ENCODE peak calls at places on chromosomes 2 and 18, in six cellular contexts. Z is A549, N is K562, B is HepG2, R is upper lobe of left lung, D is GM12878. X is an unnamed sample. For H3K4me1, the result is how much of the 10 kb centered on the place peaks cover.

GRCh38 chr2:231295363-231295655 is 96.9 kb downstream of the ARMC9 start:
- ATAC-seq in N (no peak), D (no peak), R (no peak), B (no peak), Z (no peak), X (no peak)

GRCh38 chr2:213669657-213670056 is 385.4 kb downstream of the SPAG16 start:
- ATAC-seq in Z (no peak), R (no peak), B (no peak), N (no peak), D (no peak), X (no peak)

GRCh38 chr18:7754258-7754657 is 187.1 kb downstream of the PTPRM start:
- ATAC-seq in N (no peak), R (no peak), Z (peak), B (peak), D (no peak), X (no peak)

GRCh38 chr18:34809697-34810096 is 99.6 kb downstream of the DTNA start:
- ATAC-seq in B (peak), D (no peak), Z (no peak), R (no peak), N (peak), X (peak)

GRCh38 chr18:23844991-23845680 is 155.9 kb downstream of the LAMA3 start:
- ATAC-seq in B (peak), R (peak), Z (peak), D (no peak), N (no peak), X (no peak)

GRCh38 chr2:149767516-149767974 is 180.0 kb upstream of the MMADHC start:
- ATAC-seq in Z (peak), D (no peak), B (no peak), N (no peak), R (no peak), X (no peak)

GRCh38 chr2:59888015-59888414 is 665.4 kb downstream of the BCL11A start:
- ATAC-seq in N (no peak), Z (no peak), D (peak), B (no peak), R (no peak), X (no peak)

GRCh38 chr2:204171432-204171960 is 234.9 kb downstream of the ICOS start:
- ATAC-seq in Z (no peak), B (no peak), D (no peak), R (no peak), N (no peak), X (no peak)

GRCh38 chr2:109048159-109048558 is 59.1 kb upstream of the EDAR start:
- ATAC-seq in D (no peak), B (no peak), N (no peak), R (no peak), Z (no peak), X (no peak)

GRCh38 chr2:226136739-226137138 is 662.9 kb downstream of the IRS1 start:
- ATAC-seq in D (peak), N (no peak), B (peak), R (no peak), Z (peak), X (no peak)

GRCh38 chr2:149894760-149895159 is 307.2 kb upstream of the MMADHC start:
- ATAC-seq in R (no peak), Z (no peak), D (no peak), N (no peak), B (no peak), X (peak)

GRCh38 chr2:25323042-25323514 is 18.6 kb downstream of the DNMT3A start:
- ATAC-seq in R (no peak), Z (no peak), N (peak), B (no peak), D (peak), X (no peak)

GRCh38 chr2:106261871-106262321 is 67.8 kb upstream of the UXS1 start:
- ATAC-seq in Z (no peak), B (peak), N (no peak), R (peak), D (no peak), X (no peak)

GRCh38 chr2:152122161-152122560 is 23.3 kb upstream of the CACNB4 start:
- ATAC-seq in D (no peak), N (no peak), R (no peak), Z (no peak), B (no peak), X (no peak)

GRCh38 chr2:152127628-152128027 is 28.8 kb upstream of the CACNB4 start:
- ATAC-seq in Z (no peak), R (no peak), N (no peak), B (no peak), D (no peak), X (no peak)

GRCh38 chr2:152132321-152132720 is 33.5 kb upstream of the CACNB4 start:
- ATAC-seq in Z (no peak), R (no peak), N (no peak), B (no peak), D (no peak), X (no peak)

GRCh38 chr2:152126664-152127063 is 27.8 kb upstream of the CACNB4 start:
- ATAC-seq in N (peak), B (no peak), D (no peak), R (no peak), Z (no peak), X (no peak)
- TF ChIP-seq EP300 in N (no peak), B (no peak), D (no peak), R (no peak), Z (no peak), X (no peak)

GRCh38 chr18:26090130-26091046 is at the start of gene SS18:
- ATAC-seq in Z (peak), R (peak), D (peak), B (peak), N (peak), X (peak)
- TF ChIP-seq POLR2A in Z (peak), R (peak), D (peak), B (peak), N (peak), X (no peak)

GRCh38 chr2:181683518-181684453 is 3.5 kb upstream of the NEUROD1 start:
- ATAC-seq in B (peak), Z (peak), R (no peak), N (no peak), D (no peak), X (no peak)

GRCh38 chr2:181680937-181681811 is 857 bp upstream of the NEUROD1 start:
- ATAC-seq in R (no peak), N (no peak), Z (no peak), D (no peak), B (no peak), X (no peak)

GRCh38 chr2:181682026-181682789 is 1.9 kb upstream of the NEUROD1 start:
- ATAC-seq in D (no peak), R (no peak), N (no peak), B (no peak), Z (no peak), X (no peak)

GRCh38 chr2:181684454-181685149 is 4.3 kb upstream of the NEUROD1 start:
- ATAC-seq in Z (no peak), D (no peak), B (no peak), N (no peak), R (no peak), X (no peak)

GRCh38 chr2:181682795-181683517 is 2.6 kb upstream of the NEUROD1 start:
- ATAC-seq in B (no peak), N (no peak), R (no peak), D (no peak), Z (no peak), X (no peak)
- H3K4me1 ChIP-seq in B (under half), N (under half), R (under half), D (under half), Z (under half), X (under half)

DNA sequence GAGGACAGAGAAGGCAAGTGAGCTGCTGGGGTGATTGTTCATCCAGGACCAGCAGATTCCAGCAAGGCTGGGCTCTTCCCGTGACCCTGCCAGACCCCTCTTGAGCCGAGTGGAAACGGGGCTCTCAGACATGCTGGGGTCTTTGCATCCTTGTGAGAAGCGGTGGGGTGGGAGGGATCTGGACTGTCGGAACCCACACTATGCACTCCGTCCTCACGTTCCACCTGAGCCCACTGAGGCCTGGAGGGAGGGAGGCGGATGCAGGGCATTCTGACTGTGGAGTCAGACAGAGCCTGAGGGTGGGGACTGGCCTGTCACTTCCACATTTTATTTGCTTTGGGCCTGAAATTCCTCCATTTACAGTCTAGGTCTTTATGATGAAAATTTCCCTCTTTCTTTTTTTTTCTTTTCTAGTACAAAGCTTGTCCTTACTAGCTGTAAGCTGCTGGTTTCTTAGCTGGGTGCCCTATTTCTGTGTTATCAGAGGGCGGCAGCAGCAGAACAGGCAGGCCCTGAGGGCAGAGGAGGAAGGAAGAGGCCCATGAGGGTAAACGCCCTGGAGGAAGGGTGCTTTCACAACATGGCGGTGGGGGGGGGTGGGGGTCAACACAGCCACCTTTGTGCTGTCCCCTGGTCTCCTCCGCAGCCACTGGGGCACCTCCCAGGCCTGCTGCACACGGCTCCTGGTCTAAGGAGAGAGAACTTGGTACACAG is 373.5 kb upstream of the MYT1L start:
- ATAC-seq in B (no peak), D (no peak), Z (no peak), N (no peak), R (no peak), X (no peak)
- TF ChIP-seq EP300 in B (no peak), D (no peak), Z (no peak), N (no peak), R (no peak), X (no peak)

GRCh38 chr2:238286987-238287386 is 1.4 kb downstream of the PER2 start:
- ATAC-seq in R (no peak), Z (no peak), N (no peak), D (no peak), B (no peak), X (no peak)

GRCh38 chr2:238288650-238289573 is 502 bp upstream of the PER2 start:
- ATAC-seq in N (peak), D (peak), Z (peak), R (peak), B (peak), X (peak)

GRCh38 chr2:238289574-238289973 is 1.2 kb upstream of the PER2 start:
- ATAC-seq in B (no peak), N (no peak), Z (no peak), D (no peak), R (no peak), X (no peak)

GRCh38 chr2:238286551-238286950 is 1.9 kb downstream of the PER2 start:
- ATAC-seq in N (no peak), R (peak), B (no peak), D (no peak), Z (no peak), X (peak)

DNA sequence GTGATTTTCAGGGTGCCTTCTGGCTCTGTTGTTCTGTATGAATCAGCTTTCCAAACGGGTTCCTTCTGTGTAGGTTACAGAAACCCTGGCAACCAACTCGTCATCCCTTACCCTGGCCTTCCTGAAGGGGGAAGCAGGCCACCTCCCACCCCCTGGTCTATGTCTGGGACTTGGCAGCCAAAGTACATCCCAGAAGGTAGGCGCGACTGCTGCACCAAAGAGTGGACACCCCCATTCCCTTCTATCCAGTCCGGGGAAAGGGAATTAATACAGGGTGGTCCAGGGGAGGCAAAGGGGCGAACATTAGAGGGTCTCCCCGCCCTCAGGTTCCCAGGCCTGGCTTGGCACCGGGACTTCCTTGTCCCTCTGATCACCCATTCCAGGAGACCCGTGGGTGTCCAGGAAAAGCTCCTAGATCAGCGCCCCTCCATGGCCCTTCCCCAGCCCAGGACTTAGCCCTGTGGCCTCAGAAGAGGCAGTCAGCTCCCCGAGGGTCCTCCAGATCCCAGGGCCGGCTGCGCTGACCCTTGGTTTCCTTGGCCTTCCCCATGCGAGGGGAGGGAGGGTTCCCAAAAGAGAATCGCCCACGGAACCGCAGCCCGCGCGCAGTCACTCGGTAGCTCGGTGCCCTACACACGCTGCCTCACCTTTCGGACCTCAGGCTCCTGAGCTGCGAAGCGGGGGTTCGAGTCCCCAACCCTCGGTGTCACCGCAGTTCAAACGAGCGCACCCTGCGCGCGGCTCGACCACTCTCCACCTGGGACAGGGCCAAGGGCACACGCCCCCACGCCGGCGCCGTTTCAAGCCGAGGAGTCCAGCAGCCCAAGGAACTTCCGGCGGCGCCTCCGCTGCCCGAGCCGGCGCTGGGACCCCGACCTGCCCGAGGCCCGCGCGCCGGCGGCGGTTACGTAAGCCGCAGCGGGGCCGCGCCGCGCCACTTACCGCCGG is at the start of gene PER2:
- ATAC-seq in D (peak), R (peak), B (peak), Z (peak), N (peak), X (peak)
- TF ChIP-seq POLR2A in D (no peak), R (no peak), B (no peak), Z (no peak), N (no peak), X (no peak)

GRCh38 chr2:65350714-65351113 is 81.7 kb downstream of the SPRED2 start:
- ATAC-seq in R (no peak), D (peak), B (peak), Z (peak), N (peak), X (no peak)

GRCh38 chr2:65349863-65350262 is 82.5 kb downstream of the SPRED2 start:
- ATAC-seq in Z (peak), N (peak), D (no peak), R (no peak), B (peak), X (no peak)

GRCh38 chr2:65344689-65345088 is 87.7 kb downstream of the SPRED2 start:
- ATAC-seq in N (peak), B (no peak), R (no peak), Z (no peak), D (peak), X (no peak)

GRCh38 chr2:65345626-65346025 is 86.8 kb downstream of the SPRED2 start:
- ATAC-seq in B (no peak), N (no peak), R (no peak), Z (no peak), D (no peak), X (no peak)

GRCh38 chr2:65347913-65348312 is 84.5 kb downstream of the SPRED2 start:
- ATAC-seq in D (no peak), Z (no peak), R (no peak), B (no peak), N (no peak), X (no peak)
- H3K4me1 ChIP-seq in D (under half), Z (under half), R (under half), B (under half), N (under half), X (under half)

DNA sequence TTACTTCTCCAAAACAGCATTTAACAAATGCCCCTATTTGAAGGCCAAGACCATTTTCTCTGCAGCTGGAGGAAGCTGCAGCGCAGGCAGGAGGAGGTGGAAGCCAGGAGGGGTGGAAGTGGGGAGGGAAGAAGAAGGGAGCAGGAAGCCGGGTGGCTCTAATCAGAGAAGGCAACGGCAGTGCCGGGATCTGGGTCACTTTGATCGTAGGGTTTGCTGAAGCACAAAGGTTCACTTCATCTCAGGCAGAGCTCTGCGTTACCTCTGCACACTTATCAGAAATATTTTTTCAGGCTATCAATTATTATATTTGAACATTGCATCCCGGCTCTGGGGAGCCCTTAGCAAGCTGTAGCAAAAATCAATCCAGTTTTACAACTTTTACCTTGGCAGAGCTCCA is 315.8 kb upstream of the POU3F3 start:
- ATAC-seq in N (no peak), Z (no peak), D (no peak), B (no peak), R (no peak), X (no peak)
- TF ChIP-seq EP300 in N (no peak), Z (no peak), D (no peak), B (no peak), R (no peak), X (no peak)

DNA sequence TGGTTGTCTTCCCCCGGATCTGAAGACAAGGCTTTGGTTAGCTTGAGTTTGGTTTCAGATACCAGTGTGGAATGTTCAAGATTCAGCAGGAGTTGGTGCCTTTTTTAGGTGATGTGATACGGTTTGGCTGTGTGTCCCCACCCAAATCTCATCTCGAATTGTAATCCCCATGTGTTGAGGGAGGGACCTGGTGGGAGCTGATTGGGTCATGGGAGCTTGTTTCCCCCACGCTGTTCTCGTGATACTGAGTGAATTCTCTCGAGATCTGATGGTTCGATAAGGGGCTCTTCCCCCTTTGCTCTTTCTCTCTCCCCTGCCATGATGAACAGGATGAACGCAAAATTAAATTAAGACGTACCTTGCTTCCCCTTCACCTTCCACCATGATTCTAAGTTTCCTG is 21.5 kb downstream of the PDCD1 start:
- ATAC-seq in R (no peak), N (no peak), D (no peak), Z (no peak), B (no peak), X (no peak)
- TF ChIP-seq POLR2A in R (no peak), N (no peak), D (no peak), Z (no peak), B (no peak), X (no peak)

DNA sequence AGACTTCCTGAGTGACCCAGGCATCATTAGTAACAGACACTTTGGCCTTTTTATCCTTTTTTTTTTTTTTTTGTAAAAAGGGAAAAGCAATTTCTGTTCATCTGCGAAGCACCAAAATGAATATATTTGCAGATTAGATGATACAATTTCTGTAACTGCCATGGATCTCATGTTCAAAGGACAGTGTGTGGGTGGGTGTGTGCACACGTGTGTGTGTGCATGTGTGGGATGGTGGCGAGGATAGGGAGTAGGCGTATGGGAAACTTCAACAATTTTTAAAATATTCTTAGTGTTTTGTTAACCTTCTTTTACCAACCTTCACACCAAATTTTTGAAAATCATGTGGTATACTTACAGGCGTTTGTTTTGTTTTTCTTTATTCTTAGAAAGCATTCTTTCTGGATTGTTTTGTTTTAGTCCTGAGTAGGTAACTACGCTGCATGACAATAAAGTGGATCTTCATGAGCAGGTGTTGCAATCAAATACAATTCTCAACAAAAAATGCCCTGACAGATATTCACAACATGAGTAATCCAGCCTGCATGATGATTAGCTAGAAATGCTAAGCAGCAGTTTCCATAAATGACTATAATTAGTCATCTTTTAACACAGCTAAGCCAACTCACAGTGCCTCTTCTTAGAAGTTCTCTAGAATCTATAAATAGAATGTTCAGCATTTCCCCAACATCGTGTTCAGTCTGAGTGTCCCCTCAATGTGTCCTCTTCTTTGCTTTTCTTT is 53.5 kb upstream of the RMDN2 start:
- ATAC-seq in B (no peak), Z (no peak), R (no peak), N (no peak), D (peak), X (peak)
- H3K4me1 ChIP-seq in B (under half), Z (under half), R (under half), N (under half), D (under half), X (half or more)